ENCODE peak calls at places on chromosomes 5 and 9, in ten cellular contexts. I is neural crest cell, Z is breast epithelium, D is A549, N is esophagus squamous epithelium, H is Peyer's patch, X is retinal pigment epithelial cell, E is NCI-H2171, V is MG63, R is GM23248. K is an unnamed sample.

GRCh38 chr5:165881259-165881658 is 2375.8 kb downstream of the MAT2B start:
- DNase-seq in I (no peak), Z (no peak), D (no peak), N (no peak), H (no peak), X (no peak), E (no peak), V (no peak), R (no peak), K (no peak)

GRCh38 chr9:13719410-13719809 is 439.9 kb upstream of the MPDZ start:
- DNase-seq in I (no peak), Z (no peak), D (no peak), N (no peak), H (no peak), X (peak), E (no peak), V (peak), R (peak), K (no peak)

GRCh38 chr9:130453487-130453886 is 8.7 kb downstream of the ASS1 start:
- DNase-seq in I (no peak), Z (no peak), D (no peak), N (no peak), H (peak), X (peak), E (no peak), V (no peak), R (no peak), K (no peak)

GRCh38 chr5:102815560-102816324 is 60.6 kb downstream of the PAM start:
- DNase-seq in I (no peak), Z (no peak), D (no peak), N (no peak), H (no peak), X (peak), E (no peak), V (no peak), R (peak), K (no peak)

GRCh38 chr9:7165350-7165937 is 407.7 kb downstream of the KDM4C start:
- DNase-seq in I (no peak), Z (no peak), D (no peak), N (no peak), H (no peak), X (no peak), E (no peak), V (no peak), R (no peak), K (no peak)

GRCh38 chr5:121640298-121640697 is 211.4 kb upstream of the FTMT start:
- DNase-seq in I (no peak), Z (no peak), D (no peak), N (no peak), H (no peak), X (no peak), E (no peak), V (no peak), R (no peak), K (no peak)

GRCh38 chr9:26034776-26035175 is 356.5 kb upstream of the TUSC1 start:
- DNase-seq in I (no peak), Z (no peak), D (no peak), N (no peak), H (no peak), X (no peak), E (no peak), V (no peak), R (no peak), K (no peak)

GRCh38 chr9:68702493-68702892 is 2.5 kb upstream of the PIP5K1B start:
- DNase-seq in I (no peak), Z (no peak), D (no peak), N (no peak), H (no peak), X (no peak), E (no peak), V (no peak), R (no peak), K (no peak)

GRCh38 chr5:6365142-6365976 is 13.0 kb downstream of the MED10 start:
- DNase-seq in I (no peak), Z (no peak), D (no peak), N (no peak), H (no peak), X (no peak), E (no peak), V (peak), R (peak), K (peak)

GRCh38 chr9:126397056-126397455 is 70.4 kb downstream of the MVB12B start:
- DNase-seq in I (no peak), Z (no peak), D (no peak), N (no peak), H (no peak), X (no peak), E (no peak), V (no peak), R (no peak), K (no peak)

GRCh38 chr9:95107976-95108375 is 209.5 kb downstream of the FANCC start:
- DNase-seq in I (no peak), Z (no peak), D (no peak), N (no peak), H (no peak), X (no peak), E (no peak), V (no peak), R (no peak), K (no peak)

GRCh38 chr5:39440964-39441363 is 16.2 kb upstream of the DAB2 start:
- DNase-seq in I (no peak), Z (no peak), D (no peak), N (no peak), H (no peak), X (no peak), E (no peak), V (no peak), R (peak), K (no peak)